ENCODE peak calls at places on chromosomes 4 and X, in six cellular contexts. S, D, P, U, X and B are unnamed samples. For H3K4me1, the result is how much of the 10 kb centered on the place peaks cover.

GRCh38 chr4:18297684-18298083 is 276.1 kb upstream of the LCORL start:
- DNase-seq in S (no peak), D (no peak), P (no peak), U (no peak), X (no peak), B (no peak)

GRCh38 chrX:16838202-16839066 is 31.7 kb downstream of the RBBP7 start:
- DNase-seq in S (no peak), D (no peak), P (peak), U (peak), X (no peak), B (no peak)

GRCh38 chr4:28443371-28443770 is 1582.7 kb downstream of the STIM2 start:
- DNase-seq in S (no peak), D (no peak), P (no peak), U (no peak), X (no peak), B (no peak)

GRCh38 chr4:1447676-1448588 is 41.7 kb upstream of the NKX1-1 start:
- DNase-seq in S (no peak), D (no peak), P (no peak), U (no peak), X (no peak), B (no peak)

GRCh38 chr4:60938181-60938580 is 261.9 kb upstream of the ADGRL3 start:
- DNase-seq in S (no peak), D (no peak), P (no peak), U (no peak), X (no peak), B (no peak)

GRCh38 chr4:118076958-118077766 is 42.9 kb downstream of the NDST3 start:
- DNase-seq in S (no peak), D (no peak), P (no peak), U (peak), X (peak), B (no peak)

GRCh38 chr4:17613761-17614415 is 553 bp upstream of the MED28 start:
- DNase-seq in S (no peak), D (peak), P (no peak), U (peak), X (no peak), B (no peak)

GRCh38 chrX:53458082-53458481 is 23.9 kb upstream of the HSD17B10 start:
- DNase-seq in S (no peak), D (no peak), P (no peak), U (peak), X (peak), B (no peak)

GRCh38 chrX:47483310-47484268 is 567 bp upstream of the ZNF41 start:
- DNase-seq in S (no peak), D (peak), P (peak), U (peak), X (peak), B (no peak)

GRCh38 chr4:100811046-100811445 is 293.2 kb upstream of the EMCN start:
- DNase-seq in S (peak), D (no peak), P (no peak), U (no peak), X (no peak), B (no peak)

GRCh38 chr4:94722270-94722669 is 35.5 kb upstream of the BMPR1B start:
- DNase-seq in S (no peak), D (no peak), P (no peak), U (no peak), X (peak), B (no peak)

GRCh38 chrX:154352012-154352401 is 22.4 kb downstream of the FLNA start:
- DNase-seq in S (no peak), D (no peak), P (no peak), U (no peak), X (no peak), B (no peak)
- TF ChIP-seq POLR2A in S (no peak), D (no peak), P (no peak), U (no peak), X (no peak), B (no peak)

GRCh38 chrX:45762699-45763647 is 562.3 kb upstream of the DIPK2B start:
- DNase-seq in S (no peak), D (no peak), P (no peak), U (no peak), X (no peak), B (no peak)
- H3K4me1 ChIP-seq in S (under half), D (half or more), P (under half), U (under half), X (half or more), B (under half)

GRCh38 chrX:103250977-103251376 is 4.0 kb downstream of the TCEAL8 start:
- DNase-seq in S (no peak), D (no peak), P (no peak), U (no peak), X (no peak), B (no peak)

GRCh38 chrX:103254921-103255455 is at the start of gene TCEAL8:
- DNase-seq in S (peak), D (peak), P (peak), U (peak), X (peak), B (peak)

GRCh38 chrX:103253608-103254007 is 1.3 kb downstream of the TCEAL8 start:
- DNase-seq in S (no peak), D (no peak), P (no peak), U (no peak), X (no peak), B (no peak)

GRCh38 chrX:103256651-103257050 is 1.7 kb upstream of the TCEAL8 start:
- DNase-seq in S (no peak), D (no peak), P (no peak), U (no peak), X (no peak), B (no peak)

GRCh38 chrX:103254171-103254824 is 657 bp downstream of the TCEAL8 start:
- DNase-seq in S (peak), D (peak), P (peak), U (peak), X (peak), B (no peak)
- TF ChIP-seq POLR2A in S (peak), D (no peak), P (no peak), U (no peak), X (no peak), B (no peak)

GRCh38 chr4:119209586-119209985 is 2.9 kb upstream of the USP53 start:
- DNase-seq in S (no peak), D (no peak), P (no peak), U (no peak), X (no peak), B (no peak)

GRCh38 chr4:119211856-119212250 is 660 bp upstream of the USP53 start:
- DNase-seq in S (peak), D (no peak), P (no peak), U (no peak), X (no peak), B (no peak)

GRCh38 chr4:119210760-119211159 is 1.8 kb upstream of the USP53 start:
- DNase-seq in S (no peak), D (no peak), P (no peak), U (peak), X (peak), B (no peak)

GRCh38 chr4:119212251-119212963 is at the start of gene USP53:
- DNase-seq in S (peak), D (peak), P (peak), U (peak), X (peak), B (peak)

GRCh38 chr4:119212964-119213606 is 572 bp downstream of the USP53 start:
- DNase-seq in S (peak), D (peak), P (peak), U (peak), X (peak), B (peak)
- H3K4me1 ChIP-seq in S (under half), D (under half), P (under half), U (under half), X (half or more), B (under half)

GRCh38 chr4:77859256-77859655 is 3.4 kb upstream of the MRPL1 start:
- DNase-seq in S (no peak), D (no peak), P (no peak), U (no peak), X (no peak), B (no peak)

GRCh38 chr4:77865259-77865658 is 2.6 kb downstream of the MRPL1 start:
- DNase-seq in S (no peak), D (no peak), P (no peak), U (no peak), X (no peak), B (no peak)

GRCh38 chr4:77861500-77861899 is 1.1 kb upstream of the MRPL1 start:
- DNase-seq in S (no peak), D (no peak), P (no peak), U (no peak), X (no peak), B (no peak)

GRCh38 chr4:77862478-77863216 is at the start of gene MRPL1:
- DNase-seq in S (peak), D (peak), P (peak), U (peak), X (peak), B (peak)
- TF ChIP-seq POLR2A in S (peak), D (no peak), P (peak), U (peak), X (peak), B (peak)

GRCh38 chr4:103074039-103074438 is 2.5 kb downstream of the SLC9B2 start:
- DNase-seq in S (no peak), D (no peak), P (no peak), U (no peak), X (no peak), B (no peak)
- H3K4me1 ChIP-seq in S (under half), D (under half), P (under half), U (under half), X (under half), B (under half)

DNA sequence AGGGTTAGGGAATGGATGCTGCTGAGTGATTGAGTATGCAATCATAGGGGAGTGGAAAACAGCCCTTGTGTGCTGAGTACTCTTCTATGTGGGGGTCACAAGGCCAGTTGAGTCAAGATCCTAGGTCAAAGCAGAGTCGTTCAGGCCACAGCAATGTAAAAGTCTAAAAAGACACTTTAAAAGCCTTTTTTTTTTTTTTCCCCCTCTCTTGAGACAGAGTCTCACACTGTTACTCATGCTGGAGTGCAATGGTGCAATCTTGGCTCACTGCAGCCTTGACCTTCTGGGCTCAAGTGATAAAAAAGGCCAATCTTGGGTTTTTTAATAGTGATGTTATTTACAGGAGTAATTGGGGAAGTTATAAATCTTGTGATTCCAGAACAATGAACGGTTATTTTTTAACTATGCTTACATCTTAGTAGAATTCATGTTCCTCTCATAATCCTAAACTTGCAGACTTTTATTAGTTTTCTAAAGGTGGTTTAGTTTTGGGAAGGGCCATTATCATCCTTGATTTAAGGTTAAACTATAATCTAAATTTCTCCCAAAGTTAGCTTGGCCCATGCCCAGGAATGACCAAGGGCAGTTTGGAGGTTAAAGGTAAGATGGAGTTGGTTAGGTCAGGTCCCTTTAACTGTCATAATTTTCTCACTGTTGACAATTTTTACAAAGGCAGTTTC is 82.2 kb upstream of the BMP2K start:
- DNase-seq in S (no peak), D (peak), P (no peak), U (no peak), X (no peak), B (no peak)
- TF ChIP-seq POLR2A in S (no peak), D (no peak), P (no peak), U (no peak), X (no peak), B (no peak)

DNA sequence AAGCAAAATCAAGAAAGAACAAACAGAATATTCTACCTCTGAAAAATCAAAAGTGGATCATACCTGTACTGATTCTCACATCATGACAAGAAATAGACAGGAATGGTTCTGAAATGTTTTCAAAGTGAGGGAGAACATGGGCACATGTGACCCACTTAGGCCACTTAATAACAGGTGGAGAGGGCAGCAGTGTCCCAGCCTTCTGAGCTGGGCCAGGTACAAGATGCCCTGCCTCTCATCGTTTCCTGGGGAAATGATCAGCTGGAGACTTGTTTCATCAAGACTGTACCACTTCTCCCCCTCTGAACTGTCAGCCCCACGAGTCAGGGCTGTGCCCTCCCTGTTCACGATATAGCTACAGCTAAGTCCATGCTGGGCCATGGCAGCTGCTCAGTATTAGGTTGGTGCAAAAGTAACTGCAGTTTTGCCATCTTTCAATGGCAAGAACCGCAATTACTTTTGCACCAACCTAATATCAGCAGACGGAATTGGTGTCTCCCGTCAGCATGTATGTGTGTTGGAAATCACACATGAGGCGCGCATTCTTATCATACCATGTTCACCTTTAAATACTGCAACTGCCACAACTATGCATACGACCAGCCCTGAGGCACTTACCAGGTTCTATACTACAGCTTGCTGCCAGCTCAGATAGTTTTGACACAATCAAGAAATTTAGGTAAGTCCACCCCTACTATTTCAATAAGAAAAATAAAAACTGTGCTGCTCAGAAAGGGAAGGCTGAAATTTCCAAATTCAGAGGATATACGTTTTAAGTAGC is 71.4 kb downstream of the GATB start:
- DNase-seq in S (no peak), D (no peak), P (no peak), U (no peak), X (no peak), B (no peak)
- H3K4me1 ChIP-seq in S (under half), D (under half), P (under half), U (under half), X (under half), B (half or more)

GRCh38 chrX:70454441-70455365 is 10.1 kb downstream of the DLG3 start:
- DNase-seq in S (peak), D (peak), P (peak), U (peak), X (peak), B (no peak)
- TF ChIP-seq POLR2A in S (peak), D (no peak), P (no peak), U (no peak), X (no peak), B (no peak)